ENCODE peak calls at places on chromosomes 6 and 20, in eight cellular contexts. One of them, this sample, is unnamed.

GRCh38 chr6:71892641-71893040 is 6.3 kb downstream of the RIMS1 start:
- DNase-seq in K562: no peak
- DNase-seq in IMR-90: no peak
- DNase-seq in trophoblast cell: no peak
- DNase-seq in MM.1S: no peak
- DNase-seq in DND-41: no peak
- DNase-seq in fibroblast of lung: no peak
- DNase-seq in mammary epithelial cell: no peak
- DNase-seq in this sample: no peak

GRCh38 chr20:45016089-45016641 is 49.9 kb downstream of the STK4 start:
- DNase-seq in K562: no peak
- DNase-seq in IMR-90: peak; percentile 11
- DNase-seq in trophoblast cell: no peak
- DNase-seq in MM.1S: no peak
- DNase-seq in DND-41: no peak
- DNase-seq in fibroblast of lung: no peak
- DNase-seq in mammary epithelial cell: no peak
- DNase-seq in this sample: no peak

GRCh38 chr20:44572551-44573500 is 9.6 kb upstream of the PKIG start:
- DNase-seq in K562: no peak
- DNase-seq in IMR-90: peak; percentile 89
- DNase-seq in trophoblast cell: peak; percentile 96
- DNase-seq in MM.1S: no peak
- DNase-seq in DND-41: no peak
- DNase-seq in fibroblast of lung: peak; percentile 84
- DNase-seq in mammary epithelial cell: peak; percentile 85
- DNase-seq in this sample: peak; percentile 55

GRCh38 chr20:58700121-58700780 is 7.7 kb downstream of the NPEPL1 start:
- DNase-seq in K562: no peak
- DNase-seq in IMR-90: peak; percentile 78
- DNase-seq in trophoblast cell: no peak
- DNase-seq in MM.1S: no peak
- DNase-seq in DND-41: no peak
- DNase-seq in fibroblast of lung: peak; percentile 57
- DNase-seq in mammary epithelial cell: no peak
- DNase-seq in this sample: no peak

GRCh38 chr6:35737413-35738211 is 780 bp downstream of the ARMC12 start:
- DNase-seq in K562: peak; percentile 73
- DNase-seq in IMR-90: peak; percentile 87
- DNase-seq in trophoblast cell: peak; percentile 84
- DNase-seq in MM.1S: peak; percentile 81
- DNase-seq in DND-41: no peak
- DNase-seq in fibroblast of lung: peak; percentile 94
- DNase-seq in mammary epithelial cell: peak; percentile 68
- DNase-seq in this sample: no peak

GRCh38 chr6:17251953-17252352 is 29.2 kb upstream of the RBM24 start:
- DNase-seq in K562: no peak
- DNase-seq in IMR-90: no peak
- DNase-seq in trophoblast cell: no peak
- DNase-seq in MM.1S: no peak
- DNase-seq in DND-41: no peak
- DNase-seq in fibroblast of lung: no peak
- DNase-seq in mammary epithelial cell: no peak
- DNase-seq in this sample: no peak

GRCh38 chr6:131381694-131382093 is 191.3 kb upstream of the ARG1 start:
- DNase-seq in K562: no peak
- DNase-seq in IMR-90: no peak
- DNase-seq in trophoblast cell: no peak
- DNase-seq in MM.1S: no peak
- DNase-seq in DND-41: no peak
- DNase-seq in fibroblast of lung: peak; percentile 8
- DNase-seq in mammary epithelial cell: no peak
- DNase-seq in this sample: no peak

GRCh38 chr6:131949909-131950766 is 1.0 kb downstream of the CCN2 start:
- DNase-seq in K562: no peak
- DNase-seq in IMR-90: peak; percentile 92
- DNase-seq in trophoblast cell: peak; percentile 47
- DNase-seq in MM.1S: peak; percentile 56
- DNase-seq in DND-41: no peak
- DNase-seq in fibroblast of lung: peak; percentile 95
- DNase-seq in mammary epithelial cell: peak; percentile 85
- DNase-seq in this sample: no peak

GRCh38 chr20:40997116-40997515 is 31.5 kb upstream of the TOP1 start:
- DNase-seq in K562: no peak
- DNase-seq in IMR-90: no peak
- DNase-seq in trophoblast cell: no peak
- DNase-seq in MM.1S: no peak
- DNase-seq in DND-41: no peak
- DNase-seq in fibroblast of lung: no peak
- DNase-seq in mammary epithelial cell: no peak
- DNase-seq in this sample: no peak

GRCh38 chr6:155614606-155615005 is 159.0 kb upstream of the NOX3 start:
- DNase-seq in K562: no peak
- DNase-seq in IMR-90: no peak
- DNase-seq in trophoblast cell: no peak
- DNase-seq in MM.1S: no peak
- DNase-seq in DND-41: no peak
- DNase-seq in fibroblast of lung: no peak
- DNase-seq in mammary epithelial cell: no peak
- DNase-seq in this sample: no peak

DNA sequence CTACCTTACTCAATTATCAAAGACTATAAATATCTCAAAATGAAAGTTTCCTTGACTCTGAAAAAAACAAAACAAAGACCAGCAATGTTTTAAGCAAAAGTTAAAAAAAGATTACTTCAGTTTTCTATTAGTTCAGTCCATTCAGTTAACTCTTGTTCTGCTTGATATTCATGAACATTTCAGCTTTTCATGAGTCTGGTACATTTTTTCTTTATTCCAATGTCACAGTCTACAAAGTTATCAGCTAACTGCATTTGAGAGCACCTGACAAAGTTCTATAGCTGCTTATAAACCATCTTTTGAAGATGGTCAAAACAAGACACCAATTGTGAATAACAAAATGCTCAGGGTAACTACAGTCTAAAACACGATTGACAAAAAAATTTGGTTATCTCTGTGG is 156.1 kb upstream of the NOX3 start:
- DNase-seq in K562: no peak
- DNase-seq in IMR-90: no peak
- DNase-seq in trophoblast cell: no peak
- DNase-seq in MM.1S: no peak
- DNase-seq in DND-41: no peak
- DNase-seq in fibroblast of lung: no peak
- DNase-seq in mammary epithelial cell: no peak
- DNase-seq in this sample: no peak
- H3K9me3 ChIP-seq in K562: peaks cover 7% of the 10 kb centered on the region
- H3K9me3 ChIP-seq in IMR-90: peaks cover 12% of the 10 kb centered on the region
- H3K9me3 ChIP-seq in trophoblast cell: peaks cover 3% of the 10 kb centered on the region
- H3K9me3 ChIP-seq in MM.1S: no peaks in the 10 kb centered on the region
- H3K9me3 ChIP-seq in DND-41: peaks cover 3% of the 10 kb centered on the region
- H3K9me3 ChIP-seq in fibroblast of lung: no peaks in the 10 kb centered on the region
- H3K9me3 ChIP-seq in mammary epithelial cell: no peaks in the 10 kb centered on the region
- H3K9me3 ChIP-seq in this sample: peaks cover 9% of the 10 kb centered on the region

GRCh38 chr20:32652739-32653526 is 20.8 kb downstream of the C20orf203 start:
- DNase-seq in K562: peak; percentile 87
- DNase-seq in IMR-90: peak; percentile 66
- DNase-seq in trophoblast cell: peak; percentile 91
- DNase-seq in MM.1S: peak; percentile 79
- DNase-seq in DND-41: peak; percentile 90
- DNase-seq in fibroblast of lung: peak; percentile 76
- DNase-seq in mammary epithelial cell: peak; percentile 67
- DNase-seq in this sample: peak; percentile 92

GRCh38 chr20:32660661-32661060 is 13.1 kb downstream of the C20orf203 start:
- DNase-seq in K562: no peak
- DNase-seq in IMR-90: no peak
- DNase-seq in trophoblast cell: no peak
- DNase-seq in MM.1S: no peak
- DNase-seq in DND-41: no peak
- DNase-seq in fibroblast of lung: no peak
- DNase-seq in mammary epithelial cell: no peak
- DNase-seq in this sample: no peak

GRCh38 chr20:32651537-32651936 is 22.2 kb downstream of the C20orf203 start:
- DNase-seq in K562: no peak
- DNase-seq in IMR-90: no peak
- DNase-seq in trophoblast cell: no peak
- DNase-seq in MM.1S: no peak
- DNase-seq in DND-41: no peak
- DNase-seq in fibroblast of lung: no peak
- DNase-seq in mammary epithelial cell: no peak
- DNase-seq in this sample: no peak

GRCh38 chr20:32656827-32657226 is 16.9 kb downstream of the C20orf203 start:
- DNase-seq in K562: no peak
- DNase-seq in IMR-90: no peak
- DNase-seq in trophoblast cell: no peak
- DNase-seq in MM.1S: no peak
- DNase-seq in DND-41: no peak
- DNase-seq in fibroblast of lung: no peak
- DNase-seq in mammary epithelial cell: no peak
- DNase-seq in this sample: no peak

DNA sequence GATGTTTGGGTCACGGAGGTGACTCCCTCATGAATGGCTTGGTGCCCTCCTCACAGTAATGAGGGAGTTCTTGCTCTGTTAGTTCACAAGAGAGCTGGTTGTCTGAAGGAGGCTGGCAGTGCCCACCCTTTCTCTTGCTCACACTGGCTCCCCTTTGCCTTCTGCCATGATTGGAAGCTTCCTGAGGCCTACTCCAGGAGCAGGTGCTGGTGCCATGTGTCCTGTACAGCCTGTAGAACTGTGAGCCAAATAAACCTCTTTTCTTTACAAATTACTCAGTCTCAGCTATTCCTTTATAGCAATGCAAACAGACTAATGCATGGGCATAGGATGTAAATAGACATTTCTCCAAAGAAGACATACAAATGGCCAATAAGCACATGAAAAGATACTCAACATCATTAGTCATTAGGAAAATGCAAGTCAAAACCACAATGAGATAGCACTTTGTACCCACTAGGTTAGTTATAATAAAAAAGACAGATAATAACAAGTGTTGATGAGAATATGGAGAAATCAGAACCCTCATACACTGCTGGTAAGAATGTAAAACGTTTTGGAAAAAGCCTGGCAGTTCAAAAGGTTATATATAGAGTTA is 17.7 kb downstream of the C20orf203 start:
- DNase-seq in K562: no peak
- DNase-seq in IMR-90: no peak
- DNase-seq in trophoblast cell: no peak
- DNase-seq in MM.1S: no peak
- DNase-seq in DND-41: no peak
- DNase-seq in fibroblast of lung: no peak
- DNase-seq in mammary epithelial cell: no peak
- DNase-seq in this sample: no peak
- H3K4me2 ChIP-seq in K562: no peak overlapping the region
- H3K4me2 ChIP-seq in IMR-90: no peak overlapping the region
- H3K4me2 ChIP-seq in trophoblast cell: no peak overlapping the region
- H3K4me2 ChIP-seq in MM.1S: no peak overlapping the region
- H3K4me2 ChIP-seq in DND-41: no peak overlapping the region
- H3K4me2 ChIP-seq in fibroblast of lung: no peak overlapping the region
- H3K4me2 ChIP-seq in mammary epithelial cell: no peak overlapping the region
- H3K4me2 ChIP-seq in this sample: no peak overlapping the region

GRCh38 chr6:257774-258173 is 34.5 kb upstream of the DUSP22 start:
- DNase-seq in K562: no peak
- DNase-seq in IMR-90: no peak
- DNase-seq in trophoblast cell: no peak
- DNase-seq in MM.1S: peak; percentile 90
- DNase-seq in DND-41: peak; percentile 24
- DNase-seq in fibroblast of lung: no peak
- DNase-seq in mammary epithelial cell: no peak
- DNase-seq in this sample: no peak

GRCh38 chr6:256169-256568 is 36.1 kb upstream of the DUSP22 start:
- DNase-seq in K562: no peak
- DNase-seq in IMR-90: no peak
- DNase-seq in trophoblast cell: no peak
- DNase-seq in MM.1S: no peak
- DNase-seq in DND-41: no peak
- DNase-seq in fibroblast of lung: no peak
- DNase-seq in mammary epithelial cell: no peak
- DNase-seq in this sample: no peak

GRCh38 chr6:257031-257725 is 35.1 kb upstream of the DUSP22 start:
- DNase-seq in K562: no peak
- DNase-seq in IMR-90: peak; percentile 6
- DNase-seq in trophoblast cell: peak; percentile 69
- DNase-seq in MM.1S: no peak
- DNase-seq in DND-41: no peak
- DNase-seq in fibroblast of lung: peak; percentile 29
- DNase-seq in mammary epithelial cell: no peak
- DNase-seq in this sample: no peak

GRCh38 chr6:255418-256090 is 36.7 kb upstream of the DUSP22 start:
- DNase-seq in K562: no peak
- DNase-seq in IMR-90: no peak
- DNase-seq in trophoblast cell: no peak
- DNase-seq in MM.1S: no peak
- DNase-seq in DND-41: no peak
- DNase-seq in fibroblast of lung: no peak
- DNase-seq in mammary epithelial cell: no peak
- DNase-seq in this sample: no peak

DNA sequence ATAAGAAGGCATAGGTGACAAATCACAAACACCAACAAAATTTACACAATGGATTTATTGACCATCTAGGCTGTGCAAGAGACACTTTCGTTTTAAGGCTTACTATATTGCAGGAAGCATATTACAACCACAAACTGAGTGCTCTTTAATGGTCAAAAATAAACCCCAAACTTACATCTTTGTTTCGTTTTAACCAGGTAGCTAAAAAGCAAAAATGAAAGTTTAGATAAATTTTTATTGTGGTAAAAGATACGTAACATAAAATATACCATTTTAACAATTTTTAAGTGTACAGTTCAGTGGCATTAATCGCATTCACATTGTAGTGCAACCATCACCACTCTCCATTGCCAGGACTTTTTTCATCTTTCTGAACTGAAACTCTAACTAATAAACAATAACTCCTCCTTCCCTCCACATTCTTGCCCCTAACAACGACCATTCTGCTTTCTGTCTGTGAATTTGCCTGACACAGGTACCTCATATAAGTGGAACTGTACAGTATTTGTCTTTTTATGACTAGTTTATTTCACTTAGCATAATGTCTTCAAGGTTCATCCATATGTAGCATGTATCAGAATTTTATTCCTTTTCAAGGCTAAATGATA is 32.3 kb upstream of the DUSP22 start:
- DNase-seq in K562: no peak
- DNase-seq in IMR-90: no peak
- DNase-seq in trophoblast cell: no peak
- DNase-seq in MM.1S: peak; percentile 96
- DNase-seq in DND-41: no peak
- DNase-seq in fibroblast of lung: no peak
- DNase-seq in mammary epithelial cell: no peak
- DNase-seq in this sample: no peak
- H3K9me3 ChIP-seq in K562: no peaks in the 10 kb centered on the region
- H3K9me3 ChIP-seq in IMR-90: no peaks in the 10 kb centered on the region
- H3K9me3 ChIP-seq in trophoblast cell: peaks cover 10% of the 10 kb centered on the region
- H3K9me3 ChIP-seq in MM.1S: no peaks in the 10 kb centered on the region
- H3K9me3 ChIP-seq in DND-41: no peaks in the 10 kb centered on the region
- H3K9me3 ChIP-seq in fibroblast of lung: no peaks in the 10 kb centered on the region
- H3K9me3 ChIP-seq in mammary epithelial cell: no peaks in the 10 kb centered on the region
- H3K9me3 ChIP-seq in this sample: no peaks in the 10 kb centered on the region

DNA sequence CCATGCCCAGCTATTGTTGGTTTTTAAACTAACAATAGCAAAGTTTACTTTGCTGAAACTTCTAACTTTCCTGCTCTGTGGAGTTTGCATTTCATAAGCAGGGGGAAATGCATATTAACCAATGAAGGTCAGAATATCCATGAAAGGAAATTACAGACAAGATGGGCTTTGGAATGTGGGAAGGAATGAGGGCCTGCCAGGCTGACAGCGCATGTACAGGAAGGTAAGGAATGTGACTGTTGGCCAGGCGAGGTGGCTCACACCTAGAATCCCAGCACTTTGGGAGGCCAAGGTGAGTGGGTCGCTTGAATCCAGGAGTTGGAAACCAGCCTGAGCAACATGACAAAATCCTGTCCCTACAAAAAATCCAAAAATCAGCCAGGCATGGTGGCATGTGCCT is 49.6 kb downstream of the CDK5RAP1 start:
- DNase-seq in K562: no peak
- DNase-seq in IMR-90: no peak
- DNase-seq in trophoblast cell: peak; percentile 73
- DNase-seq in MM.1S: no peak
- DNase-seq in DND-41: no peak
- DNase-seq in fibroblast of lung: no peak
- DNase-seq in mammary epithelial cell: no peak
- DNase-seq in this sample: no peak
- H3K4me2 ChIP-seq in K562: no peak overlapping the region
- H3K4me2 ChIP-seq in IMR-90: no peak overlapping the region
- H3K4me2 ChIP-seq in trophoblast cell: peak overlapping the region; percentile 0
- H3K4me2 ChIP-seq in MM.1S: no peak overlapping the region
- H3K4me2 ChIP-seq in DND-41: no peak overlapping the region
- H3K4me2 ChIP-seq in fibroblast of lung: no peak overlapping the region
- H3K4me2 ChIP-seq in mammary epithelial cell: no peak overlapping the region
- H3K4me2 ChIP-seq in this sample: no peak overlapping the region